ENCODE peak calls at places on chromosomes 5 and 9, in six cellular contexts. I is aorta; R is CD4-positive, alpha-beta T cell; M is ovary; P is WERI-Rb-1; T is suprapubic skin. F is an unnamed sample.

GRCh38 chr5:114317751-114318150 is 44.1 kb upstream of the KCNN2 start:
- DNase-seq in P (no peak), R (no peak), M (no peak), T (no peak), I (no peak), F (no peak)

GRCh38 chr5:171938358-171938757 is 68.1 kb downstream of the FBXW11 start:
- DNase-seq in I (no peak), R (no peak), M (no peak), P (no peak), T (no peak), F (no peak)

GRCh38 chr9:81824802-81825770 is 103.1 kb upstream of the SPATA31D4 start:
- DNase-seq in T (no peak), P (no peak), R (no peak), M (no peak), I (no peak), F (no peak)

GRCh38 chr9:114936566-114936965 is 6.2 kb upstream of the TNFSF8 start:
- DNase-seq in M (no peak), I (no peak), R (no peak), T (no peak), P (no peak), F (no peak)

GRCh38 chr9:24846248-24846912 is 300.7 kb upstream of the IZUMO3 start:
- DNase-seq in T (no peak), I (no peak), R (no peak), P (no peak), M (no peak), F (no peak)

GRCh38 chr9:3419892-3420291 is 105.9 kb downstream of the RFX3 start:
- DNase-seq in P (no peak), M (no peak), R (no peak), I (no peak), T (no peak), F (no peak)

GRCh38 chr5:172383231-172383802 is 71.0 kb downstream of the SH3PXD2B start:
- DNase-seq in R (no peak), I (no peak), P (no peak), M (no peak), T (no peak), F (peak)

GRCh38 chr5:77639624-77640023 is 1.1 kb upstream of the OTP start:
- DNase-seq in R (no peak), P (no peak), T (no peak), M (no peak), I (no peak), F (no peak)

GRCh38 chr5:135400866-135401265 is 1.8 kb upstream of the MACROH2A1 start:
- DNase-seq in R (no peak), T (no peak), M (no peak), P (peak), I (no peak), F (no peak)

GRCh38 chr5:80282054-80282453 is 26.2 kb upstream of the SERINC5 start:
- DNase-seq in R (no peak), I (no peak), T (no peak), P (no peak), M (no peak), F (no peak)

GRCh38 chr5:145484195-145484594 is 350.9 kb downstream of the PRELID2 start:
- DNase-seq in P (no peak), T (no peak), M (no peak), I (no peak), R (no peak), F (no peak)

GRCh38 chr5:72790188-72790587 is 26.3 kb upstream of the TNPO1 start:
- DNase-seq in R (no peak), I (no peak), P (no peak), M (no peak), T (no peak), F (no peak)

GRCh38 chr5:145918397-145918796 is 18.0 kb upstream of the SH3RF2 start:
- DNase-seq in R (no peak), P (no peak), I (no peak), M (no peak), T (no peak), F (no peak)

GRCh38 chr5:72358925-72359324 is 38.8 kb downstream of the PTCD2 start:
- DNase-seq in I (no peak), R (no peak), T (no peak), M (no peak), P (no peak), F (no peak)

GRCh38 chr5:85670417-85670816 is 947.3 kb upstream of the COX7C start:
- DNase-seq in P (no peak), T (no peak), I (no peak), R (no peak), M (no peak), F (no peak)

GRCh38 chr5:135107101-135107500 is 73.1 kb upstream of the PITX1 start:
- DNase-seq in P (no peak), M (no peak), R (no peak), I (peak), T (peak), F (no peak)

GRCh38 chr5:26868504-26868903 is 169.9 kb downstream of the CDH9 start:
- DNase-seq in R (no peak), P (no peak), I (no peak), M (no peak), T (no peak), F (no peak)

GRCh38 chr9:116162241-116162781 is 8.7 kb downstream of the PAPPA start:
- DNase-seq in T (no peak), M (no peak), P (no peak), R (no peak), I (no peak), F (no peak)

DNA sequence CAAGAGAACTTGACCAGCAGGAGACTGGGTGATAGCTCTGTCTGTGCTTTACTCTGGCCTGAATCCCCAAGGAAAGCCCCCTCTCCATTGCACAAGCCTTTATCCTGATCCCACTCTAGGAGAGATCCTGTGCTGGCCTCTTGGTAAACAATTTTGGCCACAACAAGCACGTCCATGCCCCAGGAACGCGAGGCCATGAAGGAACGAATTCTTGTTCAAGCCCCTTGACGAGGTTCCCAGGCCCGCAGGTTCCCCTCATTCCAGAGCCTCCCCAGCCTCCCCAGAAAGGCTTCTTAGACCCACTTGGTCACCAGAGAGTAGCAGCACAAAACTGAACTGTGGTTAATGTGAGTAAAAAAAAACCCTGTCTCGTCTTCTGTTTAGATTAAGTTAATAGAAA is 39.5 kb downstream of the LRSAM1 start:
- DNase-seq in T (no peak), R (no peak), I (no peak), M (no peak), P (no peak), F (no peak)
- H3K27ac ChIP-seq in T (no peak), R (no peak), I (no peak), M (no peak), P (no peak), F (no peak)

GRCh38 chr9:105259731-105260612 is 15.5 kb downstream of the SLC44A1 start:
- DNase-seq in P (no peak), M (peak), I (no peak), R (no peak), T (no peak), F (no peak)
- H3K27ac ChIP-seq in P (no peak), M (peak), I (no peak), R (no peak), T (peak), F (no peak)

DNA sequence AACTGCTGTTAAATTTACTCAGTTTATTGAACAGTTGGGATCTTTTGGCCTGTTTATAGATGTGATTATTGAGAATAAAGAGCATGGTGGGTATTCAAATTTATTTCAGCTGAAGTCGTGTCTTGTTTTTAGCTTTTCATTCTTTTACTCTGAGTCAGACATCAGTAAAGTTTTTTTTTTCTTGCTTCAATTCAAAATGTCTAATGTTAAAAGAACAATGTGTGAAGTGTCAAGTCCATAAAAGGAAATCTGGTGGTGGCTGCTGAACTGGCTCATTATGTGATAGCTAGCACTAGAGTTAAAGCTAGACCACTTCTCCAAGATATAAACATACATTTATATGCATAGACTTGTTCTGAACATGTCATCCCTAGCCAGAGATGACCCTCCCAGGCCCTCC is 338.2 kb downstream of the RAB3C start:
- DNase-seq in R (no peak), T (no peak), P (no peak), I (no peak), M (no peak), F (no peak)
- H3K27ac ChIP-seq in R (no peak), T (peak), P (no peak), I (peak), M (no peak), F (no peak)

GRCh38 chr5:39202594-39203290 is 16.6 kb downstream of the FYB1 start:
- DNase-seq in I (no peak), M (no peak), P (no peak), T (no peak), R (no peak), F (no peak)
- H3K27ac ChIP-seq in I (no peak), M (no peak), P (no peak), T (no peak), R (peak), F (no peak)

F was measured in right cardiac atrium.